ENCODE peak calls at places on chromosome 1, in six cellular contexts. One of them, this sample, is unnamed.

GRCh38 chr1:89035080-89035479 is 12.4 kb upstream of the GBP3 start:
- DNase-seq in activated naive CD4-positive, alpha-beta T cell: no peak
- DNase-seq in GM20000: no peak
- DNase-seq in activated gamma-delta T cell treated with anti-CD3 and anti-CD28 coated beads, Interleukin-2, amount 50 U/mL, for 16 hours: no peak
- DNase-seq in stromal cell of bone marrow: no peak
- DNase-seq in HuH-7.5: no peak
- DNase-seq in this sample: no peak

GRCh38 chr1:200526709-200527612 is 93.6 kb downstream of the KIF14 start:
- DNase-seq in activated naive CD4-positive, alpha-beta T cell: no peak
- DNase-seq in GM20000: peak
- DNase-seq in activated gamma-delta T cell treated with anti-CD3 and anti-CD28 coated beads, Interleukin-2, amount 50 U/mL, for 16 hours: no peak
- DNase-seq in stromal cell of bone marrow: peak
- DNase-seq in HuH-7.5: no peak
- DNase-seq in this sample: no peak

GRCh38 chr1:26340047-26340481 is 13.9 kb downstream of the CRYBG2 start:
- DNase-seq in activated naive CD4-positive, alpha-beta T cell: no peak
- DNase-seq in GM20000: no peak
- DNase-seq in activated gamma-delta T cell treated with anti-CD3 and anti-CD28 coated beads, Interleukin-2, amount 50 U/mL, for 16 hours: no peak
- DNase-seq in stromal cell of bone marrow: no peak
- DNase-seq in HuH-7.5: no peak
- DNase-seq in this sample: no peak

GRCh38 chr1:50829010-50829958 is 130.8 kb downstream of the FAF1 start:
- DNase-seq in activated naive CD4-positive, alpha-beta T cell: no peak
- DNase-seq in GM20000: no peak
- DNase-seq in activated gamma-delta T cell treated with anti-CD3 and anti-CD28 coated beads, Interleukin-2, amount 50 U/mL, for 16 hours: no peak
- DNase-seq in stromal cell of bone marrow: no peak
- DNase-seq in HuH-7.5: no peak
- DNase-seq in this sample: no peak

GRCh38 chr1:202733251-202733650 is 23.0 kb upstream of the SYT2 start:
- DNase-seq in activated naive CD4-positive, alpha-beta T cell: no peak
- DNase-seq in GM20000: no peak
- DNase-seq in activated gamma-delta T cell treated with anti-CD3 and anti-CD28 coated beads, Interleukin-2, amount 50 U/mL, for 16 hours: no peak
- DNase-seq in stromal cell of bone marrow: no peak
- DNase-seq in HuH-7.5: no peak
- DNase-seq in this sample: no peak

GRCh38 chr1:228459091-228459993 is 27.8 kb upstream of the RNF187 start:
- DNase-seq in activated naive CD4-positive, alpha-beta T cell: no peak
- DNase-seq in GM20000: peak
- DNase-seq in activated gamma-delta T cell treated with anti-CD3 and anti-CD28 coated beads, Interleukin-2, amount 50 U/mL, for 16 hours: peak
- DNase-seq in stromal cell of bone marrow: peak
- DNase-seq in HuH-7.5: peak
- DNase-seq in this sample: no peak

GRCh38 chr1:88890790-88891317 is 513 bp downstream of the GTF2B start:
- DNase-seq in activated naive CD4-positive, alpha-beta T cell: no peak
- DNase-seq in GM20000: peak
- DNase-seq in activated gamma-delta T cell treated with anti-CD3 and anti-CD28 coated beads, Interleukin-2, amount 50 U/mL, for 16 hours: no peak
- DNase-seq in stromal cell of bone marrow: peak
- DNase-seq in HuH-7.5: no peak
- DNase-seq in this sample: no peak

GRCh38 chr1:67973061-67973460 is 77.4 kb downstream of the DIRAS3 start:
- DNase-seq in activated naive CD4-positive, alpha-beta T cell: no peak
- DNase-seq in GM20000: no peak
- DNase-seq in activated gamma-delta T cell treated with anti-CD3 and anti-CD28 coated beads, Interleukin-2, amount 50 U/mL, for 16 hours: no peak
- DNase-seq in stromal cell of bone marrow: no peak
- DNase-seq in HuH-7.5: no peak
- DNase-seq in this sample: no peak

GRCh38 chr1:5067251-5067650 is 412.8 kb downstream of the AJAP1 start:
- DNase-seq in activated naive CD4-positive, alpha-beta T cell: no peak
- DNase-seq in GM20000: no peak
- DNase-seq in activated gamma-delta T cell treated with anti-CD3 and anti-CD28 coated beads, Interleukin-2, amount 50 U/mL, for 16 hours: no peak
- DNase-seq in stromal cell of bone marrow: no peak
- DNase-seq in HuH-7.5: no peak
- DNase-seq in this sample: no peak

GRCh38 chr1:245797592-245798366 is 643.0 kb downstream of the KIF26B start:
- DNase-seq in activated naive CD4-positive, alpha-beta T cell: no peak
- DNase-seq in GM20000: no peak
- DNase-seq in activated gamma-delta T cell treated with anti-CD3 and anti-CD28 coated beads, Interleukin-2, amount 50 U/mL, for 16 hours: no peak
- DNase-seq in stromal cell of bone marrow: no peak
- DNase-seq in HuH-7.5: no peak
- DNase-seq in this sample: no peak

GRCh38 chr1:245345191-245345884 is 190.6 kb downstream of the KIF26B start:
- DNase-seq in activated naive CD4-positive, alpha-beta T cell: no peak
- DNase-seq in GM20000: no peak
- DNase-seq in activated gamma-delta T cell treated with anti-CD3 and anti-CD28 coated beads, Interleukin-2, amount 50 U/mL, for 16 hours: no peak
- DNase-seq in stromal cell of bone marrow: no peak
- DNase-seq in HuH-7.5: no peak
- DNase-seq in this sample: no peak

GRCh38 chr1:110190282-110190929 is 19.7 kb upstream of the KCNC4 start:
- DNase-seq in activated naive CD4-positive, alpha-beta T cell: no peak
- DNase-seq in GM20000: no peak
- DNase-seq in activated gamma-delta T cell treated with anti-CD3 and anti-CD28 coated beads, Interleukin-2, amount 50 U/mL, for 16 hours: no peak
- DNase-seq in stromal cell of bone marrow: no peak
- DNase-seq in HuH-7.5: no peak
- DNase-seq in this sample: no peak

GRCh38 chr1:29864431-29865022 is 628.2 kb downstream of the PTPRU start:
- DNase-seq in activated naive CD4-positive, alpha-beta T cell: no peak
- DNase-seq in GM20000: no peak
- DNase-seq in activated gamma-delta T cell treated with anti-CD3 and anti-CD28 coated beads, Interleukin-2, amount 50 U/mL, for 16 hours: no peak
- DNase-seq in stromal cell of bone marrow: no peak
- DNase-seq in HuH-7.5: no peak
- DNase-seq in this sample: no peak

GRCh38 chr1:11052839-11053757 is 6.1 kb upstream of the MASP2 start:
- DNase-seq in activated naive CD4-positive, alpha-beta T cell: no peak
- DNase-seq in GM20000: no peak
- DNase-seq in activated gamma-delta T cell treated with anti-CD3 and anti-CD28 coated beads, Interleukin-2, amount 50 U/mL, for 16 hours: no peak
- DNase-seq in stromal cell of bone marrow: no peak
- DNase-seq in HuH-7.5: no peak
- DNase-seq in this sample: no peak

GRCh38 chr1:32953495-32953894 is 11.1 kb downstream of the RNF19B start:
- DNase-seq in activated naive CD4-positive, alpha-beta T cell: no peak
- DNase-seq in GM20000: no peak
- DNase-seq in activated gamma-delta T cell treated with anti-CD3 and anti-CD28 coated beads, Interleukin-2, amount 50 U/mL, for 16 hours: no peak
- DNase-seq in stromal cell of bone marrow: no peak
- DNase-seq in HuH-7.5: no peak
- DNase-seq in this sample: no peak

GRCh38 chr1:233075045-233075444 is 124.6 kb downstream of the NTPCR start:
- DNase-seq in activated naive CD4-positive, alpha-beta T cell: no peak
- DNase-seq in GM20000: no peak
- DNase-seq in activated gamma-delta T cell treated with anti-CD3 and anti-CD28 coated beads, Interleukin-2, amount 50 U/mL, for 16 hours: no peak
- DNase-seq in stromal cell of bone marrow: peak
- DNase-seq in HuH-7.5: no peak
- DNase-seq in this sample: no peak

GRCh38 chr1:208264469-208265126 is 20.4 kb upstream of the PLXNA2 start:
- DNase-seq in activated naive CD4-positive, alpha-beta T cell: no peak
- DNase-seq in GM20000: no peak
- DNase-seq in activated gamma-delta T cell treated with anti-CD3 and anti-CD28 coated beads, Interleukin-2, amount 50 U/mL, for 16 hours: no peak
- DNase-seq in stromal cell of bone marrow: peak
- DNase-seq in HuH-7.5: no peak
- DNase-seq in this sample: no peak

GRCh38 chr1:84382127-84382526 is 16.2 kb upstream of the DNASE2B start:
- DNase-seq in activated naive CD4-positive, alpha-beta T cell: no peak
- DNase-seq in GM20000: no peak
- DNase-seq in activated gamma-delta T cell treated with anti-CD3 and anti-CD28 coated beads, Interleukin-2, amount 50 U/mL, for 16 hours: no peak
- DNase-seq in stromal cell of bone marrow: no peak
- DNase-seq in HuH-7.5: no peak
- DNase-seq in this sample: no peak

GRCh38 chr1:247297263-247298123 is 34.2 kb downstream of the ZNF496 start:
- DNase-seq in activated naive CD4-positive, alpha-beta T cell: no peak
- DNase-seq in GM20000: no peak
- DNase-seq in activated gamma-delta T cell treated with anti-CD3 and anti-CD28 coated beads, Interleukin-2, amount 50 U/mL, for 16 hours: no peak
- DNase-seq in stromal cell of bone marrow: no peak
- DNase-seq in HuH-7.5: no peak
- DNase-seq in this sample: no peak

GRCh38 chr1:155005076-155005971 is 2.7 kb downstream of the ZBTB7B start:
- DNase-seq in activated naive CD4-positive, alpha-beta T cell: no peak
- DNase-seq in GM20000: no peak
- DNase-seq in activated gamma-delta T cell treated with anti-CD3 and anti-CD28 coated beads, Interleukin-2, amount 50 U/mL, for 16 hours: no peak
- DNase-seq in stromal cell of bone marrow: peak
- DNase-seq in HuH-7.5: no peak
- DNase-seq in this sample: peak

GRCh38 chr1:226967665-226968064 is 27.6 kb downstream of the COQ8A start:
- DNase-seq in activated naive CD4-positive, alpha-beta T cell: no peak
- DNase-seq in GM20000: no peak
- DNase-seq in activated gamma-delta T cell treated with anti-CD3 and anti-CD28 coated beads, Interleukin-2, amount 50 U/mL, for 16 hours: no peak
- DNase-seq in stromal cell of bone marrow: no peak
- DNase-seq in HuH-7.5: no peak
- DNase-seq in this sample: peak

GRCh38 chr1:151828931-151829330 is 2.7 kb downstream of the RORC start:
- DNase-seq in activated naive CD4-positive, alpha-beta T cell: no peak
- DNase-seq in GM20000: no peak
- DNase-seq in activated gamma-delta T cell treated with anti-CD3 and anti-CD28 coated beads, Interleukin-2, amount 50 U/mL, for 16 hours: no peak
- DNase-seq in stromal cell of bone marrow: no peak
- DNase-seq in HuH-7.5: no peak
- DNase-seq in this sample: no peak

GRCh38 chr1:10031461-10031860 is 1.3 kb upstream of the UBE4B start:
- DNase-seq in activated naive CD4-positive, alpha-beta T cell: no peak
- DNase-seq in GM20000: no peak
- DNase-seq in activated gamma-delta T cell treated with anti-CD3 and anti-CD28 coated beads, Interleukin-2, amount 50 U/mL, for 16 hours: no peak
- DNase-seq in stromal cell of bone marrow: no peak
- DNase-seq in HuH-7.5: no peak
- DNase-seq in this sample: no peak

GRCh38 chr1:56025942-56026341 is 553.4 kb downstream of the PLPP3 start:
- DNase-seq in activated naive CD4-positive, alpha-beta T cell: no peak
- DNase-seq in GM20000: no peak
- DNase-seq in activated gamma-delta T cell treated with anti-CD3 and anti-CD28 coated beads, Interleukin-2, amount 50 U/mL, for 16 hours: no peak
- DNase-seq in stromal cell of bone marrow: no peak
- DNase-seq in HuH-7.5: no peak
- DNase-seq in this sample: no peak

GRCh38 chr1:2533356-2533755 is 3.3 kb upstream of the HES5 start:
- DNase-seq in activated naive CD4-positive, alpha-beta T cell: no peak
- DNase-seq in GM20000: no peak
- DNase-seq in activated gamma-delta T cell treated with anti-CD3 and anti-CD28 coated beads, Interleukin-2, amount 50 U/mL, for 16 hours: no peak
- DNase-seq in stromal cell of bone marrow: no peak
- DNase-seq in HuH-7.5: no peak
- DNase-seq in this sample: no peak

GRCh38 chr1:234484991-234485739 is 6.2 kb upstream of the TARBP1 start:
- DNase-seq in activated naive CD4-positive, alpha-beta T cell: no peak
- DNase-seq in GM20000: no peak
- DNase-seq in activated gamma-delta T cell treated with anti-CD3 and anti-CD28 coated beads, Interleukin-2, amount 50 U/mL, for 16 hours: no peak
- DNase-seq in stromal cell of bone marrow: no peak
- DNase-seq in HuH-7.5: no peak
- DNase-seq in this sample: no peak

GRCh38 chr1:168751195-168751650 is 22.2 kb upstream of the DPT start:
- DNase-seq in activated naive CD4-positive, alpha-beta T cell: no peak
- DNase-seq in GM20000: no peak
- DNase-seq in activated gamma-delta T cell treated with anti-CD3 and anti-CD28 coated beads, Interleukin-2, amount 50 U/mL, for 16 hours: no peak
- DNase-seq in stromal cell of bone marrow: no peak
- DNase-seq in HuH-7.5: peak
- DNase-seq in this sample: no peak

GRCh38 chr1:53582211-53583020 is 123.2 kb downstream of the DMRTB1 start:
- DNase-seq in activated naive CD4-positive, alpha-beta T cell: no peak
- DNase-seq in GM20000: no peak
- DNase-seq in activated gamma-delta T cell treated with anti-CD3 and anti-CD28 coated beads, Interleukin-2, amount 50 U/mL, for 16 hours: peak
- DNase-seq in stromal cell of bone marrow: no peak
- DNase-seq in HuH-7.5: no peak
- DNase-seq in this sample: no peak

GRCh38 chr1:150875197-150876110 is 945 bp downstream of the ARNT start:
- DNase-seq in activated naive CD4-positive, alpha-beta T cell: no peak
- DNase-seq in GM20000: no peak
- DNase-seq in activated gamma-delta T cell treated with anti-CD3 and anti-CD28 coated beads, Interleukin-2, amount 50 U/mL, for 16 hours: no peak
- DNase-seq in stromal cell of bone marrow: no peak
- DNase-seq in HuH-7.5: peak
- DNase-seq in this sample: no peak

GRCh38 chr1:112319371-112320034 is 76.5 kb upstream of the CTTNBP2NL start:
- DNase-seq in activated naive CD4-positive, alpha-beta T cell: no peak
- DNase-seq in GM20000: no peak
- DNase-seq in activated gamma-delta T cell treated with anti-CD3 and anti-CD28 coated beads, Interleukin-2, amount 50 U/mL, for 16 hours: no peak
- DNase-seq in stromal cell of bone marrow: no peak
- DNase-seq in HuH-7.5: no peak
- DNase-seq in this sample: no peak

GRCh38 chr1:109188776-109189175 is 24.9 kb upstream of the SARS1 start:
- DNase-seq in activated naive CD4-positive, alpha-beta T cell: no peak
- DNase-seq in GM20000: no peak
- DNase-seq in activated gamma-delta T cell treated with anti-CD3 and anti-CD28 coated beads, Interleukin-2, amount 50 U/mL, for 16 hours: no peak
- DNase-seq in stromal cell of bone marrow: no peak
- DNase-seq in HuH-7.5: no peak
- DNase-seq in this sample: no peak

GRCh38 chr1:221858758-221859157 is 116.9 kb upstream of the DUSP10 start:
- DNase-seq in activated naive CD4-positive, alpha-beta T cell: no peak
- DNase-seq in GM20000: no peak
- DNase-seq in activated gamma-delta T cell treated with anti-CD3 and anti-CD28 coated beads, Interleukin-2, amount 50 U/mL, for 16 hours: no peak
- DNase-seq in stromal cell of bone marrow: peak
- DNase-seq in HuH-7.5: no peak
- DNase-seq in this sample: no peak

GRCh38 chr1:9872430-9873165 is 37.5 kb downstream of the CTNNBIP1 start:
- DNase-seq in activated naive CD4-positive, alpha-beta T cell: no peak
- DNase-seq in GM20000: no peak
- DNase-seq in activated gamma-delta T cell treated with anti-CD3 and anti-CD28 coated beads, Interleukin-2, amount 50 U/mL, for 16 hours: no peak
- DNase-seq in stromal cell of bone marrow: no peak
- DNase-seq in HuH-7.5: no peak
- DNase-seq in this sample: no peak

GRCh38 chr1:197619008-197619640 is 156.2 kb downstream of the DENND1B start:
- DNase-seq in activated naive CD4-positive, alpha-beta T cell: no peak
- DNase-seq in GM20000: no peak
- DNase-seq in activated gamma-delta T cell treated with anti-CD3 and anti-CD28 coated beads, Interleukin-2, amount 50 U/mL, for 16 hours: no peak
- DNase-seq in stromal cell of bone marrow: peak
- DNase-seq in HuH-7.5: no peak
- DNase-seq in this sample: no peak